ENCODE peak calls at places on chromosomes 12 and 14, in four cellular contexts. C is WTC11, F is HepG2, Y is K562. W is an unnamed sample.

GRCh38 chr12:12398026-12398859 is 41.4 kb downstream of the BORCS5 start:
- DNase-seq in C (no peak), F (peak), Y (peak), W (no peak)

GRCh38 chr12:30515351-30515750 is 180.3 kb downstream of the IPO8 start:
- DNase-seq in C (no peak), F (peak), Y (no peak), W (no peak)

GRCh38 chr12:53958128-53958527 is 3.4 kb downstream of the HOXC12 start:
- DNase-seq in C (no peak), F (no peak), Y (no peak), W (no peak)

GRCh38 chr14:76546426-76547221 is 170.7 kb downstream of the ESRRB start:
- DNase-seq in C (peak), F (peak), Y (peak), W (peak)

GRCh38 chr12:106137456-106138278 is 1.1 kb downstream of the NUAK1 start:
- DNase-seq in C (no peak), F (no peak), Y (no peak), W (no peak)

GRCh38 chr14:58752782-58753181 is 115.0 kb downstream of the DACT1 start:
- DNase-seq in C (no peak), F (peak), Y (no peak), W (no peak)

GRCh38 chr12:122523846-122524718 is 2.7 kb downstream of the RSRC2 start:
- DNase-seq in C (no peak), F (no peak), Y (no peak), W (no peak)

GRCh38 chr14:57390806-57391562 is 598 bp downstream of the NAA30 start:
- DNase-seq in C (peak), F (no peak), Y (no peak), W (peak)

GRCh38 chr12:131598717-131599116 is 112.2 kb upstream of the SFSWAP start:
- DNase-seq in C (peak), F (no peak), Y (peak), W (no peak)

GRCh38 chr14:72664651-72665050 is 229.2 kb downstream of the DPF3 start:
- DNase-seq in C (no peak), F (no peak), Y (peak), W (no peak)

GRCh38 chr12:8947737-8948136 is 1.7 kb downstream of the M6PR start:
- DNase-seq in C (no peak), F (no peak), Y (no peak), W (no peak)

GRCh38 chr12:52224154-52224553 is 8.9 kb upstream of the KRT7 start:
- DNase-seq in C (no peak), F (no peak), Y (no peak), W (no peak)

GRCh38 chr12:52220456-52220855 is 12.6 kb upstream of the KRT7 start:
- DNase-seq in C (no peak), F (no peak), Y (no peak), W (no peak)

GRCh38 chr12:52222692-52223091 is 10.4 kb upstream of the KRT7 start:
- DNase-seq in C (no peak), F (no peak), Y (no peak), W (no peak)

GRCh38 chr12:52223411-52224039 is 9.5 kb upstream of the KRT7 start:
- DNase-seq in C (no peak), F (no peak), Y (no peak), W (no peak)

DNA sequence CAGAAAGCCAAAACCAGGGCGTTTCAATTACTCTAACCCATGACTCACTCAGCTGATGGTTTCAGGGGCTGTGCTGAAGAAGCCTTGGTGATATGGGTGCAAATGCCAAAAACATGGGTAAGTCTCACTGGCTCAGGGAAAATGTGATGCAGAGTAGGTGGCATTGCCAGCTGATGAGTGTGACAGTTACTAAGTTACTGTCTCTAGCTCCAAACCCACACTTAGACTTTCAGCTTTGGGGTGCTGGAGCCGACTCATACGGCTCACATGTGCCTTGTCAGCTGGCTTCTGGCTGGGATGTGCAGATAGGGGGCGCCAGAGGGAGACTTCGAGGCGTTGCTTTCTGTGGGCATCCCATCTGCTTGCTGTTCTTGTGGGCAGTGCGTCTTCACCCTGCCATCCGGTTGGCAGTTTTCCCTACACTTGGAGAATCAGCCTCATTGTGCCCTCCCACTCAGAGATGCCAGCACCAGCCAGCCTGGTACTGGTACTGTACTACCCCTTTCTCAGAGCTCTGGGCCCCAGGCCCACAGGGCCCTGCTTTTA is 11.1 kb upstream of the KRT7 start:
- DNase-seq in C (peak), F (no peak), Y (peak), W (peak)
- TF ChIP-seq ELF4 in C (no peak), F (no peak), Y (no peak), W (no peak)

GRCh38 chr14:105540811-105541210 is 14.4 kb downstream of the TMEM121 start:
- DNase-seq in C (no peak), F (no peak), Y (no peak), W (no peak)

GRCh38 chr14:105536691-105537579 is 10.6 kb downstream of the TMEM121 start:
- DNase-seq in C (no peak), F (no peak), Y (no peak), W (no peak)

GRCh38 chr14:105537580-105538474 is 11.4 kb downstream of the TMEM121 start:
- DNase-seq in C (peak), F (no peak), Y (peak), W (peak)

GRCh38 chr14:105536051-105536450 is 9.7 kb downstream of the TMEM121 start:
- DNase-seq in C (no peak), F (no peak), Y (no peak), W (no peak)

DNA sequence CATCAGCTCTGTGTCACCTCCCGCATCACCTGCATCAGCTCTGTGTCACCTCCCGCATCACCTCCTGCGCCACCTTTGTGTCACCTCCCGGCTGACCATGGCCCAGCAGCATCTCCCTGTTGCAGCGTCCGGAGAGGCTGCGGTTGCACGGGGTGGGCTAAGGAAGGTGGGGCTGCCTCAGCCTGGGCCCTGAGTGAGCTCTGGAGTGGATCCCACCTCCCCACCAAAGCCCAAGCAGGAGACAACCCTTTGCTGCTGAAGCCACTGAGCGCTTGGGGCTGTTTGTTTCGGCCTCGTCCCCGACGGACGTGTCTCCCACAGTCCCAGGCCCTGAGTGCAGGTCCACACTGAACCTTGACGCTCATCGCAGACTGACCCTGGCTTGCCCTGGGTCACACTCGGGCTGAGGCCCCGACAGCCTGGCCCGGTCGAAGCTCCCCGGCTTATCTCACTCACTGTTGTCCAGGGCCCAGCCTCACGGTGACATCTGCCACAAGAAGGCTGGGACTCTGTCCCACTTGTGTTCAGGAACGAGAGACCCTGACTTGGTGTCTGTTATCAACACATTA is 12.2 kb downstream of the TMEM121 start:
- DNase-seq in C (no peak), F (no peak), Y (no peak), W (no peak)
- TF ChIP-seq ELF4 in C (no peak), F (no peak), Y (no peak), W (no peak)

DNA sequence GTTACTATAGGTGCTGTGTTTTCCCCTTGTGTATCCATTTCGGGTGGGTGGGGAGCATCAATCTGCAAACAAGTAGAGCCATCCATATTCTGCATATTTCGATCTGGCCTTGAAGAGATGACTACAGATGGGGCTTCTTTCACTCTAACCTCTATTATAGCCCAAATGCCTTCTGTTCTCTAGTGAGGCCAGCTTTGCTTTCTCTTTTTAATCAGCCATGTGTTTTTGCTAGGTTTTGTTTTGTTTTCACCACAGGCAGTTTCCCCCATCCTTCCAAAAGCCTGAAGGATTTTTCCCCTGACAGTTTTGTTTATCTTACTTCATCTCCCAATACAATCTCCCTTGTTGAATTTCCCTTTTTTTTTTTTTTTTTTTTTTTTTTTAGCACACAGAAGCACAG is 224.1 kb downstream of the BTG1 start:
- DNase-seq in C (no peak), F (no peak), Y (no peak), W (no peak)
- TF ChIP-seq ELF4 in C (no peak), F (no peak), Y (no peak), W (no peak)

GRCh38 chr12:27319394-27319793 is 13.2 kb upstream of the BMAL2 start:
- DNase-seq in C (no peak), F (no peak), Y (no peak), W (no peak)
- TF ChIP-seq ELF4 in C (no peak), F (no peak), Y (no peak), W (no peak)

GRCh38 chr12:32549675-32550079 is 129.4 kb upstream of the DNM1L start:
- DNase-seq in C (no peak), F (no peak), Y (no peak), W (no peak)
- TF ChIP-seq ELF4 in C (no peak), F (no peak), Y (no peak), W (no peak)

GRCh38 chr12:67774983-67775587 is 126.5 kb downstream of the DYRK2 start:
- DNase-seq in C (no peak), F (no peak), Y (no peak), W (no peak)

GRCh38 chr12:67772276-67773169 is 124.0 kb downstream of the DYRK2 start:
- DNase-seq in C (peak), F (no peak), Y (no peak), W (peak)

GRCh38 chr12:67773896-67774295 is 125.4 kb downstream of the DYRK2 start:
- DNase-seq in C (no peak), F (no peak), Y (no peak), W (no peak)
- TF ChIP-seq ELF4 in C (no peak), F (no peak), Y (no peak), W (no peak)

GRCh38 chr14:24398943-24399801 is at the start of gene NYNRIN:
- DNase-seq in C (peak), F (no peak), Y (peak), W (peak)
- TF ChIP-seq ELF4 in C (no peak), F (no peak), Y (no peak), W (no peak)

GRCh38 chr12:6536894-6537579 is 2.7 kb downstream of the GAPDH start:
- DNase-seq in C (no peak), F (peak), Y (no peak), W (no peak)

GRCh38 chr12:6539276-6540134 is 5.2 kb downstream of the GAPDH start:
- DNase-seq in C (no peak), F (no peak), Y (no peak), W (no peak)

GRCh38 chr12:6540181-6540877 is 6.0 kb downstream of the GAPDH start:
- DNase-seq in C (peak), F (no peak), Y (peak), W (no peak)

GRCh38 chr12:6535960-6536847 is 1.9 kb downstream of the GAPDH start:
- DNase-seq in C (no peak), F (peak), Y (no peak), W (no peak)

GRCh38 chr12:6538420-6539275 is 4.3 kb downstream of the GAPDH start:
- DNase-seq in C (no peak), F (peak), Y (no peak), W (peak)
- TF ChIP-seq ELF4 in C (no peak), F (no peak), Y (no peak), W (no peak)

GRCh38 chr14:74085047-74085637 is 386 bp downstream of the LIN52 start:
- DNase-seq in C (peak), F (peak), Y (peak), W (peak)
- TF ChIP-seq ELF4 in C (no peak), F (no peak), Y (no peak), W (no peak)

DNA sequence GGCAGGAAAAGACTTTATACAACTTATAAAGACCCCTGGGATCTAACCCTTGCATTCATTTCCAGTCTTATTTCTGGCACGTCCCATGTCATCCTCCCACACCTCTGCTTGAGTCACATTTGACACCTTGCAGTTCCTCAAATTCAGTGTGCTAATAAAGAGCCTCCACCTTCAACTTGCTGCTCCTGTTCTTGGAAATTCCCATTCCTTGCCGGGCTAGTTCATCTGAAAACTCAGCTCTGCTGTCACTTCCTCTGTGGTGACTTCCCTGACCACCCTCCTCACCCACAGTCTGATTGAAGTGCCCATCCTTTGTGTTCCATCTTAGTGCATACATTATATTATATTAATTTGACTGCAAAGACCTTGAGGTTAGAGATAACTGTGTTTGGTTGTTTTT is 37.4 kb upstream of the PSMA6 start:
- DNase-seq in C (no peak), F (no peak), Y (no peak), W (no peak)
- TF ChIP-seq ELF4 in C (no peak), F (no peak), Y (no peak), W (no peak)